ENCODE peak calls at places on chromosomes 13 and 19, in six cellular contexts. J is thoracic aorta; M is heart left ventricle; V is effector memory CD4-positive, alpha-beta T cell; E is tibial artery; O is testis. L is an unnamed sample.

GRCh38 chr13:44758595-44759221 is 182.6 kb upstream of the TSC22D1 start:
- DNase-seq in V (no peak), M (no peak), O (no peak), E (no peak), J (no peak), L (no peak)

GRCh38 chr13:65932587-65933239 is 1297.4 kb downstream of the PCDH9 start:
- DNase-seq in O (no peak), M (no peak), E (no peak), J (no peak), V (no peak), L (no peak)

GRCh38 chr13:75770164-75771145 is 134.3 kb downstream of the LMO7 start:
- DNase-seq in V (no peak), O (no peak), E (no peak), M (no peak), J (no peak), L (no peak)

GRCh38 chr13:32811297-32811800 is 204.9 kb upstream of the KL start:
- DNase-seq in V (no peak), O (no peak), J (no peak), M (no peak), E (no peak), L (no peak)

GRCh38 chr13:95002126-95002525 is 289.8 kb upstream of the SOX21 start:
- DNase-seq in O (no peak), J (no peak), V (no peak), E (no peak), M (no peak), L (no peak)

GRCh38 chr13:50685491-50685890 is 158.0 kb downstream of the DLEU7 start:
- DNase-seq in M (peak; percentile 87), J (no peak), E (peak; percentile 79), V (no peak), O (peak; percentile 94), L (peak; percentile 74)

GRCh38 chr13:27793377-27794074 is 1.2 kb downstream of the GSX1 start:
- DNase-seq in V (no peak), M (no peak), E (no peak), J (no peak), O (no peak), L (no peak)

GRCh38 chr13:37289212-37289935 is 183.9 kb upstream of the CSNK1A1L start:
- DNase-seq in J (no peak), E (no peak), V (no peak), M (no peak), O (no peak), L (no peak)

GRCh38 chr13:96473463-96474157 is 383.7 kb downstream of the HS6ST3 start:
- DNase-seq in M (no peak), E (no peak), V (no peak), J (no peak), O (no peak), L (no peak)

GRCh38 chr19:47035127-47035494 is 13.3 kb downstream of the TMEM160 start:
- DNase-seq in V (no peak), O (no peak), J (no peak), E (no peak), M (no peak), L (no peak)

GRCh38 chr13:52665325-52665724 is 12.7 kb downstream of the SUGT1 start:
- DNase-seq in J (no peak), V (no peak), E (no peak), M (no peak), O (no peak), L (no peak)

GRCh38 chr13:31538067-31539042 is 201.0 kb upstream of the RXFP2 start:
- DNase-seq in J (no peak), O (no peak), V (no peak), E (no peak), M (no peak), L (no peak)

GRCh38 chr13:109182777-109183465 is 553.5 kb downstream of the MYO16 start:
- DNase-seq in J (no peak), M (no peak), V (no peak), O (no peak), E (no peak), L (no peak)

GRCh38 chr19:5191091-5191490 is 149.5 kb downstream of the PTPRS start:
- DNase-seq in O (no peak), E (no peak), J (no peak), V (no peak), M (no peak), L (no peak)

GRCh38 chr19:48738557-48739399 is 1.6 kb downstream of the RASIP1 start:
- DNase-seq in V (peak; percentile 90), O (peak; percentile 94), M (peak; percentile 95), J (peak; percentile 44), E (peak; percentile 91), L (peak; percentile 96)
- H3K27ac ChIP-seq in V (no peak overlapping the region), O (no peak overlapping the region), M (peak overlapping the region; percentile 82), J (no peak overlapping the region), E (peak overlapping the region; percentile 42), L (peak overlapping the region; percentile 41)

GRCh38 chr19:40598918-40599307 is 2.3 kb upstream of the LTBP4 start:
- DNase-seq in M (no peak), V (no peak), J (no peak), E (peak; percentile 69), O (no peak), L (no peak)

GRCh38 chr19:40594657-40595077 is 6.5 kb upstream of the LTBP4 start:
- DNase-seq in O (no peak), V (no peak), M (no peak), E (no peak), J (no peak), L (no peak)

GRCh38 chr19:40597329-40597838 is 3.8 kb upstream of the LTBP4 start:
- DNase-seq in J (no peak), V (no peak), O (no peak), M (no peak), E (no peak), L (no peak)

GRCh38 chr19:40598121-40598917 is 2.9 kb upstream of the LTBP4 start:
- DNase-seq in O (peak; percentile 94), M (peak; percentile 89), V (peak; percentile 77), J (peak; percentile 69), E (peak; percentile 93), L (peak; percentile 95)

GRCh38 chr19:40596608-40597328 is 4.4 kb upstream of the LTBP4 start:
- DNase-seq in V (no peak), O (peak; percentile 69), M (peak; percentile 67), J (no peak), E (peak; percentile 77), L (peak; percentile 83)
- H3K27ac ChIP-seq in V (no peak overlapping the region), O (no peak overlapping the region), M (no peak overlapping the region), J (no peak overlapping the region), E (no peak overlapping the region), L (no peak overlapping the region)

GRCh38 chr13:22009500-22009899 is 338.6 kb downstream of the FGF9 start:
- DNase-seq in J (no peak), V (no peak), E (no peak), O (peak; percentile 20), M (no peak), L (no peak)
- H3K27ac ChIP-seq in J (no peak overlapping the region), V (no peak overlapping the region), E (no peak overlapping the region), O (no peak overlapping the region), M (no peak overlapping the region), L (no peak overlapping the region)

GRCh38 chr19:3528080-3528479 is 10.9 kb upstream of the TEKTIP1 start:
- DNase-seq in V (no peak), E (no peak), O (no peak), J (no peak), M (no peak), L (no peak)

GRCh38 chr19:3526507-3527244 is 12.3 kb upstream of the TEKTIP1 start:
- DNase-seq in V (no peak), E (no peak), O (no peak), J (no peak), M (no peak), L (no peak)

GRCh38 chr19:3527250-3527910 is 11.6 kb upstream of the TEKTIP1 start:
- DNase-seq in O (no peak), V (no peak), M (no peak), J (no peak), E (no peak), L (no peak)

GRCh38 chr19:3530389-3530788 is 8.6 kb upstream of the TEKTIP1 start:
- DNase-seq in V (no peak), E (no peak), J (no peak), M (no peak), O (no peak), L (no peak)

GRCh38 chr19:3528539-3529211 is 10.3 kb upstream of the TEKTIP1 start:
- DNase-seq in V (no peak), J (no peak), O (no peak), M (no peak), E (no peak), L (no peak)
- H3K27ac ChIP-seq in V (no peak overlapping the region), J (no peak overlapping the region), O (no peak overlapping the region), M (no peak overlapping the region), E (no peak overlapping the region), L (no peak overlapping the region)

GRCh38 chr13:24128112-24128511 is 32.4 kb upstream of the SPATA13 start:
- DNase-seq in O (no peak), V (no peak), M (no peak), E (no peak), J (no peak), L (no peak)
- H3K27ac ChIP-seq in O (no peak overlapping the region), V (no peak overlapping the region), M (no peak overlapping the region), E (no peak overlapping the region), J (no peak overlapping the region), L (no peak overlapping the region)

DNA sequence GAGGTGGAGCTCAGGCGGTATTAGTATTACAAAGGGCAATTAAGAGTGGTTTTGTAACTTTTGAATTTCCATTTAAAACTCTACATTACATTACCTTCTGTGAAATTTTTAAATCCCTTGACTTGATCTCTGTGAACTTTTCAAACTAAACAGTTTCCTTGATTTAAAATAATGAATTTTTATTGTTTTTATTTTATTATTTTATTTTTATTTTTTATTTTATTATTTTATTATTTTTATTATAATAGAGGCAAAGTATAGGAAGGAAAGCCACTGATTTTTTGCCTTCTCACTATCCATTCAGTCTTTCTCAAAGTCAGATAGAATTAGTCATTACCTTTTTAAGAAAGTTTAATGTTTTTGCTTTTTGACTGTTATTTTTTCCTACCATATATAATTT is 1248.1 kb upstream of the SLC10A2 start:
- DNase-seq in O (no peak), E (no peak), J (no peak), M (no peak), V (no peak), L (no peak)
- H3K27ac ChIP-seq in O (no peak overlapping the region), E (no peak overlapping the region), J (no peak overlapping the region), M (no peak overlapping the region), V (no peak overlapping the region), L (no peak overlapping the region)

DNA sequence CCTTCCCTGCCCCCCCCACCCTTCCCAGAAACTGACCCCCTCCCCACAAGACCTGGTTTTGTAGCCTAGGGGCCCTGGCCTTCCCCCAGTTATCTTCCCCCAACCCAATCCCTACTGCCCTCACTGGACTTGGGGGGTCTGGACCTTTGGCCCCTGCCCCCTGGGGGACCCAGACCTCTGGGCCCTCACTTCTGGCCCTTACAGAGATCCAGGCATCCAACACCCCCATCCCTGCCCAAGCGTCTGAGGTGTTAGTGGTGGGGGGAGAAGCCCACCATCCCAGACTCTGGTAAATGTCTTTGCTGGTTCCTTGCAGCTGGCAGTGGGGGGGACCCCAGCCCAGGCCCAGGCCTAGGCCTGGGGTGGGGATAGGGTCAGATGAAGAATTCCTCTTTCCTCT is 3.5 kb upstream of the ZNF428 start:
- DNase-seq in E (no peak), M (no peak), V (no peak), O (no peak), J (no peak), L (no peak)
- H3K27ac ChIP-seq in E (no peak overlapping the region), M (no peak overlapping the region), V (no peak overlapping the region), O (no peak overlapping the region), J (no peak overlapping the region), L (no peak overlapping the region)

GRCh38 chr19:51070334-51070886 is 5.5 kb upstream of the KLK13 start:
- DNase-seq in J (no peak), V (no peak), E (no peak), M (no peak), O (no peak), L (no peak)
- H3K27ac ChIP-seq in J (no peak overlapping the region), V (no peak overlapping the region), E (no peak overlapping the region), M (no peak overlapping the region), O (no peak overlapping the region), L (no peak overlapping the region)